ENCODE peak calls at places on chromosomes 4 and X, in nine cellular contexts. One of them, this sample, is unnamed.
A peak's percentile ranks its signal among the peaks of the same experiment; 100 is the strongest.

GRCh38 chrX:14942341-14942740 is 69.1 kb downstream of the MOSPD2 start:
- DNase-seq in mucosa of descending colon: no peak
- DNase-seq in activated CD4-positive, alpha-beta T cell treated with anti-CD3 and anti-CD28 coated beads, Interleukin-2, amount 10 ng/mL, durations not matched to agents 7 days and 5 days: no peak
- DNase-seq in psoas muscle: no peak
- DNase-seq in activated CD4-positive, CD25-positive, alpha-beta regulatory T cell treated with anti-CD3 and anti-CD28 coated beads, Interleukin-2, amount 50 U/mL, for 16 hours: no peak
- DNase-seq in tibial artery: no peak
- DNase-seq in NCI-H1092: no peak
- DNase-seq in KG1: no peak
- DNase-seq in cardiac muscle cell: no peak
- DNase-seq in this sample: no peak

GRCh38 chrX:150062292-150063137 is 124.2 kb upstream of the EOLA2 start:
- DNase-seq in mucosa of descending colon: peak; percentile 6
- DNase-seq in activated CD4-positive, alpha-beta T cell treated with anti-CD3 and anti-CD28 coated beads, Interleukin-2, amount 10 ng/mL, durations not matched to agents 7 days and 5 days: no peak
- DNase-seq in psoas muscle: peak; percentile 59
- DNase-seq in activated CD4-positive, CD25-positive, alpha-beta regulatory T cell treated with anti-CD3 and anti-CD28 coated beads, Interleukin-2, amount 50 U/mL, for 16 hours: no peak
- DNase-seq in tibial artery: peak; percentile 39
- DNase-seq in NCI-H1092: peak; percentile 35
- DNase-seq in KG1: no peak
- DNase-seq in cardiac muscle cell: no peak
- DNase-seq in this sample: no peak

GRCh38 chrX:47539860-47540259 is 21.1 kb upstream of the ARAF start:
- DNase-seq in mucosa of descending colon: no peak
- DNase-seq in activated CD4-positive, alpha-beta T cell treated with anti-CD3 and anti-CD28 coated beads, Interleukin-2, amount 10 ng/mL, durations not matched to agents 7 days and 5 days: no peak
- DNase-seq in psoas muscle: no peak
- DNase-seq in activated CD4-positive, CD25-positive, alpha-beta regulatory T cell treated with anti-CD3 and anti-CD28 coated beads, Interleukin-2, amount 50 U/mL, for 16 hours: no peak
- DNase-seq in tibial artery: no peak
- DNase-seq in NCI-H1092: no peak
- DNase-seq in KG1: no peak
- DNase-seq in cardiac muscle cell: no peak
- DNase-seq in this sample: no peak

GRCh38 chrX:132023117-132023895 is at the start of gene STK26:
- DNase-seq in mucosa of descending colon: peak; percentile 74
- DNase-seq in activated CD4-positive, alpha-beta T cell treated with anti-CD3 and anti-CD28 coated beads, Interleukin-2, amount 10 ng/mL, durations not matched to agents 7 days and 5 days: peak; percentile 82
- DNase-seq in psoas muscle: peak; percentile 61
- DNase-seq in activated CD4-positive, CD25-positive, alpha-beta regulatory T cell treated with anti-CD3 and anti-CD28 coated beads, Interleukin-2, amount 50 U/mL, for 16 hours: peak; percentile 32
- DNase-seq in tibial artery: peak; percentile 58
- DNase-seq in NCI-H1092: no peak
- DNase-seq in KG1: peak; percentile 29
- DNase-seq in cardiac muscle cell: peak; percentile 89
- DNase-seq in this sample: peak; percentile 77

GRCh38 chr4:161448550-161449180 is 715.1 kb downstream of the FSTL5 start:
- DNase-seq in mucosa of descending colon: no peak
- DNase-seq in activated CD4-positive, alpha-beta T cell treated with anti-CD3 and anti-CD28 coated beads, Interleukin-2, amount 10 ng/mL, durations not matched to agents 7 days and 5 days: no peak
- DNase-seq in psoas muscle: no peak
- DNase-seq in activated CD4-positive, CD25-positive, alpha-beta regulatory T cell treated with anti-CD3 and anti-CD28 coated beads, Interleukin-2, amount 50 U/mL, for 16 hours: no peak
- DNase-seq in tibial artery: no peak
- DNase-seq in NCI-H1092: no peak
- DNase-seq in KG1: no peak
- DNase-seq in cardiac muscle cell: no peak
- DNase-seq in this sample: no peak

GRCh38 chrX:110847334-110847733 is 51.7 kb upstream of the CHRDL1 start:
- DNase-seq in mucosa of descending colon: peak; percentile 41
- DNase-seq in activated CD4-positive, alpha-beta T cell treated with anti-CD3 and anti-CD28 coated beads, Interleukin-2, amount 10 ng/mL, durations not matched to agents 7 days and 5 days: peak; percentile 40
- DNase-seq in psoas muscle: no peak
- DNase-seq in activated CD4-positive, CD25-positive, alpha-beta regulatory T cell treated with anti-CD3 and anti-CD28 coated beads, Interleukin-2, amount 50 U/mL, for 16 hours: no peak
- DNase-seq in tibial artery: no peak
- DNase-seq in NCI-H1092: peak; percentile 62
- DNase-seq in KG1: peak; percentile 2
- DNase-seq in cardiac muscle cell: peak; percentile 81
- DNase-seq in this sample: no peak

GRCh38 chrX:29461039-29461438 is 754.3 kb upstream of the MAGEB2 start:
- DNase-seq in mucosa of descending colon: no peak
- DNase-seq in activated CD4-positive, alpha-beta T cell treated with anti-CD3 and anti-CD28 coated beads, Interleukin-2, amount 10 ng/mL, durations not matched to agents 7 days and 5 days: no peak
- DNase-seq in psoas muscle: no peak
- DNase-seq in activated CD4-positive, CD25-positive, alpha-beta regulatory T cell treated with anti-CD3 and anti-CD28 coated beads, Interleukin-2, amount 50 U/mL, for 16 hours: no peak
- DNase-seq in tibial artery: no peak
- DNase-seq in NCI-H1092: no peak
- DNase-seq in KG1: no peak
- DNase-seq in cardiac muscle cell: no peak
- DNase-seq in this sample: no peak

GRCh38 chr4:1010522-1011021 is 854 bp upstream of the FGFRL1 start:
- DNase-seq in mucosa of descending colon: peak; percentile 67
- DNase-seq in activated CD4-positive, alpha-beta T cell treated with anti-CD3 and anti-CD28 coated beads, Interleukin-2, amount 10 ng/mL, durations not matched to agents 7 days and 5 days: peak; percentile 79
- DNase-seq in psoas muscle: peak; percentile 83
- DNase-seq in activated CD4-positive, CD25-positive, alpha-beta regulatory T cell treated with anti-CD3 and anti-CD28 coated beads, Interleukin-2, amount 50 U/mL, for 16 hours: peak; percentile 30
- DNase-seq in tibial artery: peak; percentile 84
- DNase-seq in NCI-H1092: no peak
- DNase-seq in KG1: peak; percentile 38
- DNase-seq in cardiac muscle cell: no peak
- DNase-seq in this sample: peak; percentile 77

GRCh38 chr4:181860157-181860556 is 383.0 kb upstream of the TENM3 start:
- DNase-seq in mucosa of descending colon: no peak
- DNase-seq in activated CD4-positive, alpha-beta T cell treated with anti-CD3 and anti-CD28 coated beads, Interleukin-2, amount 10 ng/mL, durations not matched to agents 7 days and 5 days: no peak
- DNase-seq in psoas muscle: no peak
- DNase-seq in activated CD4-positive, CD25-positive, alpha-beta regulatory T cell treated with anti-CD3 and anti-CD28 coated beads, Interleukin-2, amount 50 U/mL, for 16 hours: no peak
- DNase-seq in tibial artery: no peak
- DNase-seq in NCI-H1092: no peak
- DNase-seq in KG1: no peak
- DNase-seq in cardiac muscle cell: peak; percentile 55
- DNase-seq in this sample: no peak

GRCh38 chrX:46573896-46574336 is 351 bp downstream of the CHST7 start:
- DNase-seq in mucosa of descending colon: peak; percentile 58
- DNase-seq in activated CD4-positive, alpha-beta T cell treated with anti-CD3 and anti-CD28 coated beads, Interleukin-2, amount 10 ng/mL, durations not matched to agents 7 days and 5 days: peak; percentile 82
- DNase-seq in psoas muscle: peak; percentile 26
- DNase-seq in activated CD4-positive, CD25-positive, alpha-beta regulatory T cell treated with anti-CD3 and anti-CD28 coated beads, Interleukin-2, amount 50 U/mL, for 16 hours: peak; percentile 36
- DNase-seq in tibial artery: peak; percentile 31
- DNase-seq in NCI-H1092: peak; percentile 58
- DNase-seq in KG1: peak; percentile 7
- DNase-seq in cardiac muscle cell: peak; percentile 37
- DNase-seq in this sample: peak; percentile 65

This sample was measured in left lung.